ENCODE peak calls at places on chromosomes 6 and 20, in four cellular contexts. G is HL-60, T is K562, O is GM12878. J is an unnamed sample.

GRCh38 chr20:59813126-59813947 is 120.1 kb downstream of the SYCP2 start:
- DNase-seq in G (no peak), T (no peak), O (no peak), J (no peak)

GRCh38 chr6:169996652-169997051 is 245.2 kb downstream of the ERMARD start:
- DNase-seq in G (no peak), T (no peak), O (no peak), J (no peak)

GRCh38 chr6:11386726-11387125 is 150.8 kb upstream of the TMEM170B start:
- DNase-seq in G (no peak), T (no peak), O (no peak), J (no peak)

GRCh38 chr6:111658445-111659154 is 52.9 kb upstream of the TRAF3IP2 start:
- DNase-seq in G (no peak), T (no peak), O (no peak), J (no peak)

GRCh38 chr20:21517566-21518277 is 3.9 kb upstream of the NKX2-2 start:
- DNase-seq in G (no peak), T (no peak), O (no peak), J (no peak)

GRCh38 chr20:49290608-49291191 is 12.8 kb upstream of the ZNFX1 start:
- DNase-seq in G (no peak), T (no peak), O (no peak), J (no peak)

GRCh38 chr6:112298816-112299281 is 44.5 kb upstream of the LAMA4 start:
- DNase-seq in G (no peak), T (no peak), O (no peak), J (no peak)

GRCh38 chr6:111922454-111923297 is 49.4 kb upstream of the FYN start:
- DNase-seq in G (peak), T (no peak), O (no peak), J (no peak)

GRCh38 chr6:151240861-151241642 is 1.3 kb downstream of the AKAP12 start:
- DNase-seq in G (no peak), T (no peak), O (no peak), J (no peak)

GRCh38 chr6:33698494-33698893 is 13.0 kb downstream of the UQCC2 start:
- DNase-seq in G (no peak), T (no peak), O (no peak), J (no peak)

GRCh38 chr20:43389839-43390626 is 67.7 kb upstream of the SRSF6 start:
- DNase-seq in G (no peak), T (peak), O (no peak), J (peak)

GRCh38 chr6:21769405-21769851 is 175.9 kb downstream of the SOX4 start:
- DNase-seq in G (no peak), T (no peak), O (no peak), J (no peak)

GRCh38 chr20:42901689-42902518 is 287.8 kb downstream of the PTPRT start:
- DNase-seq in G (no peak), T (no peak), O (no peak), J (no peak)

GRCh38 chr20:62030357-62030756 is 35.3 kb downstream of the TAF4 start:
- DNase-seq in G (no peak), T (no peak), O (no peak), J (no peak)

GRCh38 chr6:94478178-94479140 is 1059.1 kb upstream of the EPHA7 start:
- DNase-seq in G (no peak), T (no peak), O (no peak), J (no peak)

GRCh38 chr6:8000080-8001035 is 63.8 kb downstream of the BLOC1S5 start:
- DNase-seq in G (no peak), T (no peak), O (no peak), J (no peak)

GRCh38 chr6:8005136-8005535 is 59.1 kb downstream of the BLOC1S5 start:
- DNase-seq in G (no peak), T (no peak), O (no peak), J (no peak)

DNA sequence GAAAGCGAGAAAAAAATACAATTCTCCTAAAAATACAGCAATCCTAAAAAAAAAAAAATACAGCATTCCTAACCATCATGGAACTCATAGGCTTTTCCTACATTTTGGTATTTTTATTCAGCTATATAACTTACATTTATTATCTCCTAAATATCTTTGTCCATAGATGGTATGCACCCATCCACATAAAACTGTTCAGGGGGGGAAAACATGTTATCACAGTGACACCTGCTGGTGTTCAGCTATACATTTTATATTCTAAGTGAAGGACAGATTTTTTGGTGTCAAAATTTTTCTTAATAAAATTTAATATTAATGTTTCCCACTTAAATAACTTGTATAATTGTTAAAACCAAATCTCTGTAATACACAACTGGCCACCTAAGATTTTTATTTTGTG is 58.0 kb downstream of the BLOC1S5 start:
- DNase-seq in G (peak), T (peak), O (no peak), J (no peak)
- TF ChIP-seq SPI1 in G (no peak), T (no peak), O (no peak), J (no peak)

GRCh38 chr6:28751514-28751913 is 172.3 kb downstream of the TRIM27 start:
- DNase-seq in G (no peak), T (peak), O (no peak), J (no peak)

GRCh38 chr6:28750926-28751458 is 172.8 kb downstream of the TRIM27 start:
- DNase-seq in G (no peak), T (no peak), O (no peak), J (no peak)

GRCh38 chr6:28751963-28752350 is 171.8 kb downstream of the TRIM27 start:
- DNase-seq in G (no peak), T (no peak), O (no peak), J (no peak)

GRCh38 chr6:28747083-28747630 is 176.6 kb downstream of the TRIM27 start:
- DNase-seq in G (no peak), T (peak), O (no peak), J (no peak)

DNA sequence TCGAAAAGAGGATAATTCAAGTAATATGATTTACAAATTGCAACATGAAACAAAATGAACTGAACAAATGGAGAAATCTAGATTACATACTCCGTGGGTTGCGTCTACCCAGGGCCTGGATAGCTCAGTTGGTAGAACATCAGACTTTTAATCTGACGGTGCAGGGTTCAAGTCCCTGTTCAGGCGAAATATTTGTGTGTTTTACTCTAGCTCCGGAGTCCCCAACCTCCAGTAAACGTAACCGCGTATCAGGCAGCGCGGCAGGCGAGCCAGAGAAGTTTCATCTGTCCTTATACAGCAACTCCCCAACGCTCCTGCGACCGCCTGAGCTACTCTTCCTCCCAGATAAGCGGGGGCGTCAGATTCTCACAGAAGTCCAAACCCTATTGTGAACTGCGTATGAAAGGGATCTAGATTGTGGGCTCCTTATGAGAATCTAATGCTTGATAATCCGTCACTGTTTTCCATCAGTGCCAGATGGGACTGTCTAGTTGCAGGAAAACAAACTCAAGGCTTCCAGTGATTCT is 176.1 kb downstream of the TRIM27 start:
- DNase-seq in G (no peak), T (peak), O (no peak), J (no peak)
- TF ChIP-seq SPI1 in G (no peak), T (peak), O (no peak), J (no peak)

DNA sequence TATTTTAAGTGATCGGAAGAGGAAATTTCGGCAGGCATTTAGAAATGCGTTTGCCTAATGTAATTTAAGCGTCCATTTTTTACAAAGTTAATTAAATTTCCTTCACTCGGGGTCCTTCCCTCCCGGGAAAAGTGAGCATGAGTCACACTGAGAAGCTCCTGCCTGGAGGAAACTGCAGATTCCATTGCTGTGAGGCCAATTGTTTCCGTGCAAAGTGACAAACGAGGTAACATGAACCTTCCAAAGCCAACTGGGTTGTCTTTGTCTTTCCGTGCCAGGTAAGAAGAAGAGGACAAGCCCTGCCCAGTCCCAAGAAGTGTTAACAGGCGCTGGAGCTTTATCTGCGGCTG is 61.2 kb upstream of the HDDC2 start:
- DNase-seq in G (no peak), T (no peak), O (no peak), J (no peak)
- TF ChIP-seq SPI1 in G (no peak), T (no peak), O (no peak), J (no peak)

DNA sequence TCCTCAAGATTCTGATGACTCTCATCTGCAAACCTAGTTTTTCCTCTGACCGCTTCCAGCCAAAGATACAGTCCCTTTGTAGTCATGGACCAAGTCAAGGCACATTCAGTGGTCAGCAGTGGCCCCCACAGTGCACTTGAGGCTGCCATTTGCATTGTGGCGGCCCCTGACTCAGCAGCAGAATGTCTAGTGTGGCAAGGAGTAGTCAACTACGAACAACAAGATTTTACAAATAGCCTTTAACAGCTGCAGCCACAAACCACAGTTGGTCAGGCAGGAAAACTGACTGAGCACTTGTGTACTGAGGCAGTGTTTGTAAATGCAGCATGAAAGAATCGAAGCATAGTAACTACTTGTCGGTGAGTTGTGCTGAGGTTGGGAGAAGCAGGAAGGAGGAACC is 49.6 kb downstream of the SLC2A12 start:
- DNase-seq in G (peak), T (no peak), O (no peak), J (no peak)
- TF ChIP-seq SPI1 in G (no peak), T (no peak), O (no peak), J (no peak)

GRCh38 chr6:10259676-10260075 is 155.2 kb downstream of the TFAP2A start:
- DNase-seq in G (no peak), T (no peak), O (no peak), J (no peak)
- TF ChIP-seq SPI1 in G (no peak), T (no peak), O (no peak), J (no peak)